ENCODE peak calls at places on chromosomes 5 and 9, in four cellular contexts. S is Caki2, Y is NCI-H1092, B is NCI-H1694 treated with DMSO at 0.1 percent for 48 hours. V is an unnamed sample.

GRCh38 chr9:133558191-133559126 is 24.0 kb downstream of the ADAMTSL2 start:
- DNase-seq in S (peak), Y (no peak), B (no peak), V (no peak)

GRCh38 chr9:91606255-91606995 is 182.8 kb upstream of the NFIL3 start:
- DNase-seq in S (no peak), Y (no peak), B (no peak), V (no peak)

GRCh38 chr9:93060746-93061259 is 2.3 kb downstream of the SUSD3 start:
- DNase-seq in S (no peak), Y (no peak), B (no peak), V (no peak)

GRCh38 chr9:95365766-95366165 is 48.3 kb upstream of the FANCC start:
- DNase-seq in S (no peak), Y (no peak), B (no peak), V (no peak)

GRCh38 chr5:82396871-82397514 is 118.8 kb upstream of the RPS23 start:
- DNase-seq in S (peak), Y (no peak), B (no peak), V (no peak)

GRCh38 chr9:124180557-124180956 is 77.2 kb upstream of the NEK6 start:
- DNase-seq in S (no peak), Y (peak), B (peak), V (peak)

GRCh38 chr5:150783422-150783928 is 4.9 kb downstream of the SMIM3 start:
- DNase-seq in S (no peak), Y (no peak), B (peak), V (no peak)

GRCh38 chr9:109346904-109347303 is 26.0 kb upstream of the EPB41L4B start:
- DNase-seq in S (no peak), Y (no peak), B (no peak), V (no peak)

GRCh38 chr5:52985306-52985705 is 3.8 kb upstream of the ITGA2 start:
- DNase-seq in S (no peak), Y (no peak), B (no peak), V (no peak)

GRCh38 chr9:116686693-116687073 is 422 bp upstream of the TRIM32 start:
- DNase-seq in S (no peak), Y (no peak), B (no peak), V (no peak)

GRCh38 chr5:136020383-136021015 is 8.3 kb upstream of the TGFBI start:
- DNase-seq in S (peak), Y (no peak), B (no peak), V (no peak)

GRCh38 chr5:13472834-13473233 is 471.7 kb downstream of the DNAH5 start:
- DNase-seq in S (no peak), Y (no peak), B (no peak), V (no peak)

GRCh38 chr5:173395933-173396308 is 67.7 kb upstream of the STC2 start:
- DNase-seq in S (no peak), Y (no peak), B (no peak), V (no peak)

GRCh38 chr5:6632324-6632930 is 417 bp downstream of the NSUN2 start:
- DNase-seq in S (peak), Y (no peak), B (no peak), V (no peak)

GRCh38 chr5:67773439-67773988 is 442.0 kb upstream of the PIK3R1 start:
- DNase-seq in S (peak), Y (no peak), B (no peak), V (no peak)

GRCh38 chr9:23581936-23582335 is 244.1 kb downstream of the ELAVL2 start:
- DNase-seq in S (peak), Y (no peak), B (no peak), V (no peak)

GRCh38 chr5:122500245-122501086 is 188.4 kb downstream of the SNCAIP start:
- DNase-seq in S (peak), Y (no peak), B (peak), V (no peak)

V was measured in NCI-H2171.